ENCODE peak calls at places on chromosome 22, in five cellular contexts. R is testis; L is AG04450; P is naive thymus-derived CD4-positive, alpha-beta T cell; B is A549. Y is an unnamed sample.

GRCh38 chr22:33544707-33545106 is 375.6 kb downstream of the LARGE1 start:
- DNase-seq in R (no peak), L (no peak), P (no peak), B (no peak), Y (peak)

GRCh38 chr22:26846645-26847044 is 189.3 kb downstream of the MIAT start:
- DNase-seq in R (no peak), L (no peak), P (no peak), B (no peak), Y (no peak)

GRCh38 chr22:37630839-37631435 is 8.5 kb upstream of the SH3BP1 start:
- DNase-seq in R (no peak), L (no peak), P (no peak), B (no peak), Y (no peak)

GRCh38 chr22:19759459-19759993 is 1.1 kb upstream of the TBX1 start:
- DNase-seq in R (no peak), L (no peak), P (no peak), B (no peak), Y (no peak)

GRCh38 chr22:37751449-37752188 is 54.8 kb downstream of the TRIOBP start:
- DNase-seq in R (no peak), L (no peak), P (no peak), B (no peak), Y (no peak)

GRCh38 chr22:35984776-35985175 is 43.8 kb downstream of the RBFOX2 start:
- DNase-seq in R (no peak), L (no peak), P (no peak), B (no peak), Y (no peak)

GRCh38 chr22:48138427-48138826 is 1376.0 kb downstream of the TBC1D22A start:
- DNase-seq in R (no peak), L (no peak), P (no peak), B (no peak), Y (no peak)

GRCh38 chr22:41919357-41920224 is 4.7 kb upstream of the SHISA8 start:
- DNase-seq in R (peak), L (no peak), P (peak), B (no peak), Y (peak)

GRCh38 chr22:31347251-31348008 is 1.3 kb upstream of the PATZ1 start:
- DNase-seq in R (peak), L (peak), P (peak), B (peak), Y (peak)

GRCh38 chr22:41197046-41197807 is 7.9 kb upstream of the L3MBTL2 start:
- DNase-seq in R (peak), L (no peak), P (peak), B (peak), Y (peak)

GRCh38 chr22:38455530-38456271 is 702 bp upstream of the KCNJ4 start:
- DNase-seq in R (peak), L (no peak), P (no peak), B (no peak), Y (no peak)

GRCh38 chr22:41512421-41513194 is 31.7 kb downstream of the POLR3H start:
- DNase-seq in R (peak), L (no peak), P (no peak), B (peak), Y (no peak)

GRCh38 chr22:40533712-40534378 is 102.7 kb downstream of the MRTFA start:
- DNase-seq in R (peak), L (no peak), P (peak), B (peak), Y (peak)

GRCh38 chr22:32482708-32483107 is 8.1 kb downstream of the FBXO7 start:
- DNase-seq in R (no peak), L (no peak), P (no peak), B (no peak), Y (no peak)

GRCh38 chr22:48478529-48479265 is 1349.0 kb downstream of the BRD1 start:
- DNase-seq in R (no peak), L (no peak), P (no peak), B (no peak), Y (no peak)

GRCh38 chr22:29139965-29140782 is 65.5 kb upstream of the EMID1 start:
- DNase-seq in R (no peak), L (no peak), P (no peak), B (no peak), Y (no peak)

GRCh38 chr22:32617883-32618282 is 143.3 kb downstream of the FBXO7 start:
- DNase-seq in R (no peak), L (no peak), P (no peak), B (no peak), Y (no peak)

GRCh38 chr22:25898707-25899365 is 156.8 kb downstream of the MYO18B start:
- DNase-seq in R (no peak), L (no peak), P (no peak), B (no peak), Y (peak)

GRCh38 chr22:27210111-27210739 is 552.8 kb downstream of the MIAT start:
- DNase-seq in R (no peak), L (no peak), P (no peak), B (no peak), Y (no peak)

GRCh38 chr22:50184004-50184461 is 1.7 kb upstream of the TRABD start:
- DNase-seq in R (peak), L (no peak), P (no peak), B (no peak), Y (no peak)

GRCh38 chr22:36781656-36782627 is 6.0 kb upstream of the IFT27 start:
- DNase-seq in R (peak), L (peak), P (peak), B (peak), Y (peak)

GRCh38 chr22:31853736-31854500 is 90.4 kb upstream of the YWHAH start:
- DNase-seq in R (no peak), L (no peak), P (no peak), B (no peak), Y (no peak)

GRCh38 chr22:50674606-50675552 is 2.3 kb downstream of the SHANK3 start:
- DNase-seq in R (no peak), L (no peak), P (no peak), B (no peak), Y (no peak)

GRCh38 chr22:19875061-19875530 is 20.4 kb upstream of the GNB1L start:
- DNase-seq in R (no peak), L (no peak), P (no peak), B (no peak), Y (no peak)

GRCh38 chr22:24137595-24137994 is 43.7 kb upstream of the SUSD2 start:
- DNase-seq in R (no peak), L (peak), P (no peak), B (no peak), Y (no peak)
- H3K27ac ChIP-seq in R (no peak), L (no peak), P (no peak), B (no peak), Y (no peak)

GRCh38 chr22:46047841-46048595 is 71.1 kb upstream of the WNT7B start:
- DNase-seq in R (peak), L (no peak), P (no peak), B (no peak), Y (no peak)
- H3K27ac ChIP-seq in R (no peak), L (no peak), P (no peak), B (no peak), Y (no peak)

GRCh38 chr22:24516301-24516737 is 21.2 kb downstream of the UPB1 start:
- DNase-seq in R (peak), L (peak), P (no peak), B (peak), Y (no peak)
- H3K27ac ChIP-seq in R (no peak), L (peak), P (no peak), B (no peak), Y (no peak)

DNA sequence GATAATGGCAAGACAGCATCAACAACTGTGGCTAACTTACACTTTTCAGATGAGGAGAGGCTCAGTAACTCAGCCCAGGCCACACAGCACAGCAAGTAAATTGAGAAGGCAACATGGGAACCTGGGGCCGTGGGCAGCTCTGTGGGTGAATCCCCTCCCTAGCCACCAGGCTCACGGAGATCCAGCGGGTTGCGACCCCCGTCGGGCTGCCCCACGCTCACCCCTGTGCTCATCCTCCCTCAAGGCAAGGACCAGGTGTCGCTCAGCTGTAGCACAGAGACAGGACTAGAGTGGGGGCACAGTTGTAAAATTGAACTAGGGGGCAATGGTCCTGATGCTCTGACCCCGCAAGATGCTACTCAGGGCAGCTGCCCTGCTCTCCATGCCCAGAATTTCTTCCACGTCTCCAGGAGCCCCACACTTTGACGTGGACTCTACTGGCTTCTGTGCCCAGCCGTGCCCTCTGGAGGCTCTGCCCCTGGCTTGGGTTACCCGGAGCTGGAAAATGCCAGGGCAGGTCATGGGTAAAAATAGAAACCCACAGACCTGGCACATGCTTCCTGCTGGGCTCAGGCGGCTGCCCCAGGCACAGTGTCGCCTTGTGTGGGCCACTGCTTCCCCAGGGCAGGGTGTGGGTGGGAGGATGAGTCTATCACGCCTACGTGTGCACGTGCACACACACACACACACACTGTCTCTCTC is 9.0 kb downstream of the TUBA8 start:
- DNase-seq in R (no peak), L (no peak), P (no peak), B (no peak), Y (no peak)
- H3K27ac ChIP-seq in R (no peak), L (no peak), P (no peak), B (no peak), Y (no peak)

GRCh38 chr22:20957118-20957690 is 9.9 kb upstream of the AIFM3 start:
- DNase-seq in R (no peak), L (no peak), P (no peak), B (peak), Y (no peak)

GRCh38 chr22:20955548-20955947 is 11.5 kb upstream of the AIFM3 start:
- DNase-seq in R (no peak), L (no peak), P (no peak), B (no peak), Y (no peak)

GRCh38 chr22:20956258-20957117 is 10.6 kb upstream of the AIFM3 start:
- DNase-seq in R (no peak), L (no peak), P (no peak), B (peak), Y (no peak)

GRCh38 chr22:20959578-20960461 is 7.2 kb upstream of the AIFM3 start:
- DNase-seq in R (no peak), L (no peak), P (no peak), B (no peak), Y (no peak)

DNA sequence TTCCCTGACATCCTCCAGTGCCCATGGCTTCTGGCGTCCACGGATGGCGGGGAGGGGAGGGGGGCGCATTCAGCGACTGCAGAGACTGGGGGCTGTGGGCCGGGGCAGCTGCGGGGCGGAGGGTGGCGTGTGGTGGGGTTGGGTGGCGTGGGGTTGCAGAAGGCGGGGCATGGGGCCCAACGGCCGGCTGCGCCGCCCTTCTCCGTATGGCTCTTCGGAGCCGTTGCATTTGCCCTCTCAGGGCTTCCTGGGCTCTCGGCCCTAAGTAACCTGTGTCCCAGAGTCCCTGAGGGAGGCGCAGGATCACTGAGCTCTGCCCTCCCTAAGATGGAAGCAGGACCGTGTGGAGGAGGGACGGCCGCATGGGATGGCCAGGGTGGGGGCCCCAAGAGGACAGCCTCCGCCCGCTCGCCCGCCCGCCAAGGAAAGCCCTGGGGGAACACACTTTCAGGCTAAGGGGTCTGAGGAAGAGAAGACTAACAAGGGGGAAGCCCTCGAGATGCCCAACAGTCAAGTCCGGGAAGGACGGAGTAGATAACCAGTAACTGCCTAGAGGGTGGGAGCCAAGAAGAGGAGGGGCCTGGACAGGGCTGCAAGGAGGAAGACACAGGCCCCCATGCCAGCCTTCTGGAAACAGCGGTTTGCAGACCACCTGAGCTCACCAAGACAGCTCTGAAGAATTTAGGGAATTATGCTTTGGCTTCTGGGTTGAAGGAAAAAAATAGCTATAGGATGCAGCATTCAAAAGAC is 9.2 kb upstream of the AIFM3 start:
- DNase-seq in R (no peak), L (no peak), P (no peak), B (peak), Y (no peak)
- H3K27ac ChIP-seq in R (no peak), L (no peak), P (no peak), B (peak), Y (no peak)

Y was measured in CD4-positive, CD25-positive, alpha-beta regulatory T cell.